ENCODE peak calls at places on chromosome 15, in ten cellular contexts. One of them, this sample, is unnamed.

GRCh38 chr15:44763848-44764247 is 27.5 kb downstream of the TRIM69 start:
- DNase-seq in fibroblast of villous mesenchyme: no peak
- DNase-seq in uterus: no peak
- DNase-seq in HepG2: no peak
- DNase-seq in fibroblast of the aortic adventitia: no peak
- DNase-seq in left ventricle myocardium inferior: no peak
- DNase-seq in right lobe of liver: no peak
- DNase-seq in pancreas: no peak
- DNase-seq in ovary: no peak
- DNase-seq in progenitor cell of endocrine pancreas: no peak
- DNase-seq in this sample: no peak

GRCh38 chr15:35696767-35697231 is 150.8 kb upstream of the DPH6 start:
- DNase-seq in fibroblast of villous mesenchyme: peak; percentile 87
- DNase-seq in uterus: no peak
- DNase-seq in HepG2: peak; percentile 15
- DNase-seq in fibroblast of the aortic adventitia: peak; percentile 75
- DNase-seq in left ventricle myocardium inferior: no peak
- DNase-seq in right lobe of liver: no peak
- DNase-seq in pancreas: no peak
- DNase-seq in ovary: no peak
- DNase-seq in progenitor cell of endocrine pancreas: no peak
- DNase-seq in this sample: no peak

GRCh38 chr15:49982586-49982985 is 136.4 kb downstream of the ATP8B4 start:
- DNase-seq in fibroblast of villous mesenchyme: peak; percentile 97
- DNase-seq in uterus: no peak
- DNase-seq in HepG2: no peak
- DNase-seq in fibroblast of the aortic adventitia: peak; percentile 61
- DNase-seq in left ventricle myocardium inferior: no peak
- DNase-seq in right lobe of liver: no peak
- DNase-seq in pancreas: no peak
- DNase-seq in ovary: no peak
- DNase-seq in progenitor cell of endocrine pancreas: no peak
- DNase-seq in this sample: no peak

GRCh38 chr15:48641416-48641815 is 4.1 kb downstream of the FBN1 start:
- DNase-seq in fibroblast of villous mesenchyme: peak; percentile 54
- DNase-seq in uterus: no peak
- DNase-seq in HepG2: no peak
- DNase-seq in fibroblast of the aortic adventitia: peak; percentile 70
- DNase-seq in left ventricle myocardium inferior: no peak
- DNase-seq in right lobe of liver: no peak
- DNase-seq in pancreas: no peak
- DNase-seq in ovary: no peak
- DNase-seq in progenitor cell of endocrine pancreas: no peak
- DNase-seq in this sample: peak; percentile 47

GRCh38 chr15:56369234-56369633 is 4.0 kb downstream of the TEX9 start:
- DNase-seq in fibroblast of villous mesenchyme: no peak
- DNase-seq in uterus: no peak
- DNase-seq in HepG2: no peak
- DNase-seq in fibroblast of the aortic adventitia: no peak
- DNase-seq in left ventricle myocardium inferior: no peak
- DNase-seq in right lobe of liver: no peak
- DNase-seq in pancreas: no peak
- DNase-seq in ovary: no peak
- DNase-seq in progenitor cell of endocrine pancreas: no peak
- DNase-seq in this sample: no peak

GRCh38 chr15:70055601-70056051 is 42.1 kb downstream of the TLE3 start:
- DNase-seq in fibroblast of villous mesenchyme: no peak
- DNase-seq in uterus: peak; percentile 9
- DNase-seq in HepG2: no peak
- DNase-seq in fibroblast of the aortic adventitia: no peak
- DNase-seq in left ventricle myocardium inferior: no peak
- DNase-seq in right lobe of liver: peak; percentile 25
- DNase-seq in pancreas: peak; percentile 52
- DNase-seq in ovary: no peak
- DNase-seq in progenitor cell of endocrine pancreas: no peak
- DNase-seq in this sample: no peak

GRCh38 chr15:97993310-97993738 is 32.8 kb downstream of the ARRDC4 start:
- DNase-seq in fibroblast of villous mesenchyme: no peak
- DNase-seq in uterus: no peak
- DNase-seq in HepG2: no peak
- DNase-seq in fibroblast of the aortic adventitia: peak; percentile 61
- DNase-seq in left ventricle myocardium inferior: no peak
- DNase-seq in right lobe of liver: no peak
- DNase-seq in pancreas: no peak
- DNase-seq in ovary: no peak
- DNase-seq in progenitor cell of endocrine pancreas: no peak
- DNase-seq in this sample: no peak

GRCh38 chr15:57312323-57313133 is 63.8 kb upstream of the CGNL1 start:
- DNase-seq in fibroblast of villous mesenchyme: peak; percentile 33
- DNase-seq in uterus: no peak
- DNase-seq in HepG2: peak; percentile 50
- DNase-seq in fibroblast of the aortic adventitia: no peak
- DNase-seq in left ventricle myocardium inferior: no peak
- DNase-seq in right lobe of liver: no peak
- DNase-seq in pancreas: no peak
- DNase-seq in ovary: no peak
- DNase-seq in progenitor cell of endocrine pancreas: no peak
- DNase-seq in this sample: no peak

GRCh38 chr15:31457631-31458526 is 131.2 kb downstream of the KLF13 start:
- DNase-seq in fibroblast of villous mesenchyme: peak; percentile 92
- DNase-seq in uterus: no peak
- DNase-seq in HepG2: no peak
- DNase-seq in fibroblast of the aortic adventitia: peak; percentile 71
- DNase-seq in left ventricle myocardium inferior: no peak
- DNase-seq in right lobe of liver: no peak
- DNase-seq in pancreas: no peak
- DNase-seq in ovary: no peak
- DNase-seq in progenitor cell of endocrine pancreas: no peak
- DNase-seq in this sample: no peak

GRCh38 chr15:68791431-68792283 is 29.0 kb downstream of the ANP32A start:
- DNase-seq in fibroblast of villous mesenchyme: no peak
- DNase-seq in uterus: no peak
- DNase-seq in HepG2: no peak
- DNase-seq in fibroblast of the aortic adventitia: no peak
- DNase-seq in left ventricle myocardium inferior: no peak
- DNase-seq in right lobe of liver: no peak
- DNase-seq in pancreas: no peak
- DNase-seq in ovary: no peak
- DNase-seq in progenitor cell of endocrine pancreas: no peak
- DNase-seq in this sample: peak; percentile 76

GRCh38 chr15:76983588-76984379 is 11.1 kb upstream of the PSTPIP1 start:
- DNase-seq in fibroblast of villous mesenchyme: no peak
- DNase-seq in uterus: no peak
- DNase-seq in HepG2: no peak
- DNase-seq in fibroblast of the aortic adventitia: no peak
- DNase-seq in left ventricle myocardium inferior: no peak
- DNase-seq in right lobe of liver: no peak
- DNase-seq in pancreas: no peak
- DNase-seq in ovary: no peak
- DNase-seq in progenitor cell of endocrine pancreas: no peak
- DNase-seq in this sample: no peak

GRCh38 chr15:101807345-101807945 is 4.1 kb downstream of the OR4F6 start:
- DNase-seq in fibroblast of villous mesenchyme: no peak
- DNase-seq in uterus: no peak
- DNase-seq in HepG2: no peak
- DNase-seq in fibroblast of the aortic adventitia: peak; percentile 6
- DNase-seq in left ventricle myocardium inferior: no peak
- DNase-seq in right lobe of liver: no peak
- DNase-seq in pancreas: no peak
- DNase-seq in ovary: no peak
- DNase-seq in progenitor cell of endocrine pancreas: no peak
- DNase-seq in this sample: no peak

GRCh38 chr15:69647160-69647513 is 194.5 kb downstream of the RPLP1 start:
- DNase-seq in fibroblast of villous mesenchyme: no peak
- DNase-seq in uterus: no peak
- DNase-seq in HepG2: no peak
- DNase-seq in fibroblast of the aortic adventitia: no peak
- DNase-seq in left ventricle myocardium inferior: no peak
- DNase-seq in right lobe of liver: no peak
- DNase-seq in pancreas: peak; percentile 6
- DNase-seq in ovary: peak; percentile 4
- DNase-seq in progenitor cell of endocrine pancreas: no peak
- DNase-seq in this sample: no peak

GRCh38 chr15:81092559-81092902 is 41.5 kb upstream of the CFAP161 start:
- DNase-seq in fibroblast of villous mesenchyme: no peak
- DNase-seq in uterus: no peak
- DNase-seq in HepG2: no peak
- DNase-seq in fibroblast of the aortic adventitia: no peak
- DNase-seq in left ventricle myocardium inferior: peak; percentile 50
- DNase-seq in right lobe of liver: no peak
- DNase-seq in pancreas: no peak
- DNase-seq in ovary: peak; percentile 41
- DNase-seq in progenitor cell of endocrine pancreas: no peak
- DNase-seq in this sample: no peak

GRCh38 chr15:99324082-99324620 is 72.9 kb downstream of the LRRC28 start:
- DNase-seq in fibroblast of villous mesenchyme: peak; percentile 68
- DNase-seq in uterus: no peak
- DNase-seq in HepG2: no peak
- DNase-seq in fibroblast of the aortic adventitia: peak; percentile 87
- DNase-seq in left ventricle myocardium inferior: no peak
- DNase-seq in right lobe of liver: no peak
- DNase-seq in pancreas: no peak
- DNase-seq in ovary: no peak
- DNase-seq in progenitor cell of endocrine pancreas: no peak
- DNase-seq in this sample: peak; percentile 14

GRCh38 chr15:45378149-45378912 is at the start of gene GATM:
- DNase-seq in fibroblast of villous mesenchyme: peak; percentile 79
- DNase-seq in uterus: peak; percentile 73
- DNase-seq in HepG2: no peak
- DNase-seq in fibroblast of the aortic adventitia: peak; percentile 77
- DNase-seq in left ventricle myocardium inferior: peak; percentile 85
- DNase-seq in right lobe of liver: peak; percentile 89
- DNase-seq in pancreas: peak; percentile 92
- DNase-seq in ovary: peak; percentile 80
- DNase-seq in progenitor cell of endocrine pancreas: peak; percentile 67
- DNase-seq in this sample: peak; percentile 95

GRCh38 chr15:47194718-47195117 is 522.6 kb upstream of the SEMA6D start:
- DNase-seq in fibroblast of villous mesenchyme: peak; percentile 32
- DNase-seq in uterus: no peak
- DNase-seq in HepG2: peak; percentile 5
- DNase-seq in fibroblast of the aortic adventitia: peak; percentile 52
- DNase-seq in left ventricle myocardium inferior: no peak
- DNase-seq in right lobe of liver: no peak
- DNase-seq in pancreas: no peak
- DNase-seq in ovary: no peak
- DNase-seq in progenitor cell of endocrine pancreas: no peak
- DNase-seq in this sample: no peak
- TF ChIP-seq CTCF in fibroblast of villous mesenchyme: peak; percentile 44
- TF ChIP-seq CTCF in uterus: no peak
- TF ChIP-seq CTCF in HepG2: peak; percentile 18
- TF ChIP-seq CTCF in fibroblast of the aortic adventitia: peak; percentile 35
- TF ChIP-seq CTCF in left ventricle myocardium inferior: peak; percentile 24
- TF ChIP-seq CTCF in right lobe of liver: peak; percentile 19
- TF ChIP-seq CTCF in pancreas: no peak
- TF ChIP-seq CTCF in ovary: no peak
- TF ChIP-seq CTCF in progenitor cell of endocrine pancreas: peak; percentile 43
- TF ChIP-seq CTCF in this sample: no peak

GRCh38 chr15:32941823-32942222 is 224.0 kb downstream of the GREM1 start:
- DNase-seq in fibroblast of villous mesenchyme: no peak
- DNase-seq in uterus: no peak
- DNase-seq in HepG2: no peak
- DNase-seq in fibroblast of the aortic adventitia: no peak
- DNase-seq in left ventricle myocardium inferior: no peak
- DNase-seq in right lobe of liver: no peak
- DNase-seq in pancreas: no peak
- DNase-seq in ovary: no peak
- DNase-seq in progenitor cell of endocrine pancreas: no peak
- DNase-seq in this sample: no peak

GRCh38 chr15:32935139-32935538 is 217.3 kb downstream of the GREM1 start:
- DNase-seq in fibroblast of villous mesenchyme: no peak
- DNase-seq in uterus: no peak
- DNase-seq in HepG2: no peak
- DNase-seq in fibroblast of the aortic adventitia: no peak
- DNase-seq in left ventricle myocardium inferior: no peak
- DNase-seq in right lobe of liver: no peak
- DNase-seq in pancreas: no peak
- DNase-seq in ovary: no peak
- DNase-seq in progenitor cell of endocrine pancreas: no peak
- DNase-seq in this sample: no peak

GRCh38 chr15:32933241-32933640 is 215.4 kb downstream of the GREM1 start:
- DNase-seq in fibroblast of villous mesenchyme: no peak
- DNase-seq in uterus: no peak
- DNase-seq in HepG2: no peak
- DNase-seq in fibroblast of the aortic adventitia: peak; percentile 59
- DNase-seq in left ventricle myocardium inferior: no peak
- DNase-seq in right lobe of liver: no peak
- DNase-seq in pancreas: no peak
- DNase-seq in ovary: no peak
- DNase-seq in progenitor cell of endocrine pancreas: no peak
- DNase-seq in this sample: no peak

GRCh38 chr15:32936283-32936918 is 218.6 kb downstream of the GREM1 start:
- DNase-seq in fibroblast of villous mesenchyme: peak; percentile 71
- DNase-seq in uterus: no peak
- DNase-seq in HepG2: peak; percentile 16
- DNase-seq in fibroblast of the aortic adventitia: peak; percentile 92
- DNase-seq in left ventricle myocardium inferior: no peak
- DNase-seq in right lobe of liver: no peak
- DNase-seq in pancreas: no peak
- DNase-seq in ovary: no peak
- DNase-seq in progenitor cell of endocrine pancreas: no peak
- DNase-seq in this sample: peak; percentile 20
- TF ChIP-seq CTCF in fibroblast of villous mesenchyme: peak; percentile 85
- TF ChIP-seq CTCF in uterus: peak; percentile 43
- TF ChIP-seq CTCF in HepG2: peak; percentile 53
- TF ChIP-seq CTCF in fibroblast of the aortic adventitia: peak; percentile 74
- TF ChIP-seq CTCF in left ventricle myocardium inferior: peak; percentile 51
- TF ChIP-seq CTCF in right lobe of liver: peak; percentile 76
- TF ChIP-seq CTCF in pancreas: peak; percentile 59
- TF ChIP-seq CTCF in ovary: no peak
- TF ChIP-seq CTCF in progenitor cell of endocrine pancreas: peak; percentile 53
- TF ChIP-seq CTCF in this sample: peak; percentile 26

DNA sequence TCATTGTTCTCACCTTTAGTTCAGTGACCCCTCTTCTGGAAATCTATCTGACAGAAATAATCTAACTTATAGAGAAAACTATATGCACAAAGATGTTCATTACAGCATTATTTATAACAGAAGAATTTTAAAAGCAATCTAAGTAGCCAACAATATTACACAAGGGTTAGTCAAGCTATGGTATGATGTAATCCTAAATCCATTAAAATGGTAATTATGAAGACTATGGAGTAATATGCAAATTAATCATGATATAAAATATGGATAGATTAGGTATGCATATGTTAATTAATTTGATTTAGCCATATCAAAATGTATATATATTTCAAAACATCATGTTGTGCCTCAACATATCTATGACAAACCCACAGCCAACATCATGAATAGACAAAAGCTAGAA is 17.7 kb upstream of the HERC1 start:
- DNase-seq in fibroblast of villous mesenchyme: no peak
- DNase-seq in uterus: no peak
- DNase-seq in HepG2: no peak
- DNase-seq in fibroblast of the aortic adventitia: no peak
- DNase-seq in left ventricle myocardium inferior: no peak
- DNase-seq in right lobe of liver: no peak
- DNase-seq in pancreas: no peak
- DNase-seq in ovary: no peak
- DNase-seq in progenitor cell of endocrine pancreas: no peak
- DNase-seq in this sample: no peak
- TF ChIP-seq CTCF in fibroblast of villous mesenchyme: no peak
- TF ChIP-seq CTCF in uterus: no peak
- TF ChIP-seq CTCF in HepG2: no peak
- TF ChIP-seq CTCF in fibroblast of the aortic adventitia: no peak
- TF ChIP-seq CTCF in left ventricle myocardium inferior: no peak
- TF ChIP-seq CTCF in right lobe of liver: no peak
- TF ChIP-seq CTCF in pancreas: no peak
- TF ChIP-seq CTCF in ovary: no peak
- TF ChIP-seq CTCF in progenitor cell of endocrine pancreas: no peak
- TF ChIP-seq CTCF in this sample: no peak

GRCh38 chr15:79431636-79432344 is at the start of gene MINAR1:
- DNase-seq in fibroblast of villous mesenchyme: peak; percentile 39
- DNase-seq in uterus: no peak
- DNase-seq in HepG2: peak; percentile 6
- DNase-seq in fibroblast of the aortic adventitia: peak; percentile 33
- DNase-seq in left ventricle myocardium inferior: no peak
- DNase-seq in right lobe of liver: no peak
- DNase-seq in pancreas: peak; percentile 81
- DNase-seq in ovary: no peak
- DNase-seq in progenitor cell of endocrine pancreas: peak; percentile 66
- DNase-seq in this sample: peak; percentile 50
- TF ChIP-seq CTCF in fibroblast of villous mesenchyme: no peak
- TF ChIP-seq CTCF in uterus: no peak
- TF ChIP-seq CTCF in HepG2: peak; percentile 29
- TF ChIP-seq CTCF in fibroblast of the aortic adventitia: no peak
- TF ChIP-seq CTCF in left ventricle myocardium inferior: no peak
- TF ChIP-seq CTCF in right lobe of liver: no peak
- TF ChIP-seq CTCF in pancreas: no peak
- TF ChIP-seq CTCF in ovary: no peak
- TF ChIP-seq CTCF in progenitor cell of endocrine pancreas: peak; percentile 52
- TF ChIP-seq CTCF in this sample: no peak